ENCODE peak calls at places on chromosomes 13 and 19, in ten cellular contexts. R, E, P, T, H, S, G, Q, X and B are unnamed samples. For H3K9me3, the result is how much of the 10 kb centered on the place peaks cover.

GRCh38 chr13:75132800-75133695 is 348.9 kb downstream of the TBC1D4 start:
- DNase-seq in T (no peak), G (no peak), S (no peak), Q (no peak), R (no peak), E (no peak), P (no peak), H (no peak), X (no peak), B (no peak)

GRCh38 chr13:74145249-74145970 is 11.2 kb upstream of the KLF12 start:
- DNase-seq in X (peak), H (no peak), E (no peak), G (peak), Q (no peak), P (no peak), S (no peak), R (no peak), T (peak), B (no peak)

GRCh38 chr13:48975101-48975925 is at the start of gene FNDC3A:
- DNase-seq in P (no peak), E (peak), S (no peak), X (peak), G (peak), H (peak), Q (no peak), R (peak), T (peak), B (peak)

GRCh38 chr19:3459322-3459881 is 20.9 kb downstream of the SMIM24 start:
- DNase-seq in Q (no peak), S (peak), H (peak), P (no peak), G (peak), R (peak), T (peak), E (no peak), X (peak), B (peak)

GRCh38 chr19:50969413-50969760 is at the start of gene KLK6:
- DNase-seq in X (no peak), R (no peak), T (no peak), H (no peak), E (peak), Q (no peak), S (no peak), P (no peak), G (no peak), B (no peak)

GRCh38 chr19:3469638-3470499 is 10.5 kb downstream of the SMIM24 start:
- DNase-seq in X (no peak), T (no peak), S (no peak), H (no peak), E (no peak), P (no peak), R (no peak), Q (no peak), G (no peak), B (no peak)

GRCh38 chr13:65653548-65654078 is 1576.5 kb downstream of the PCDH9 start:
- DNase-seq in G (no peak), S (no peak), R (no peak), H (no peak), T (peak), E (no peak), P (no peak), Q (no peak), X (no peak), B (no peak)

GRCh38 chr13:109481046-109481445 is 305.3 kb downstream of the IRS2 start:
- DNase-seq in X (no peak), R (peak), Q (no peak), P (no peak), T (no peak), S (no peak), G (peak), H (no peak), E (no peak), B (no peak)

GRCh38 chr13:43285891-43286602 is 262.7 kb downstream of the DNAJC15 start:
- DNase-seq in G (peak), Q (no peak), E (no peak), P (no peak), H (no peak), R (no peak), S (no peak), T (no peak), X (no peak), B (no peak)

GRCh38 chr19:45782162-45782623 is at the start of gene DMPK:
- DNase-seq in T (peak), H (peak), E (no peak), P (no peak), S (no peak), R (no peak), G (no peak), X (no peak), Q (no peak), B (peak)

GRCh38 chr19:38665950-38666661 is 18.7 kb downstream of the ACTN4 start:
- DNase-seq in E (peak), P (peak), T (no peak), S (peak), Q (peak), R (peak), G (peak), H (peak), X (no peak), B (peak)

GRCh38 chr13:34738251-34739170 is 203.6 kb upstream of the NBEA start:
- DNase-seq in R (no peak), S (no peak), E (no peak), Q (no peak), G (no peak), T (no peak), H (no peak), X (no peak), P (no peak), B (no peak)

GRCh38 chr13:97319088-97319487 is 97.0 kb downstream of the MBNL2 start:
- DNase-seq in E (no peak), X (no peak), G (peak), R (peak), H (peak), T (no peak), P (no peak), S (no peak), Q (no peak), B (peak)
- H3K27ac ChIP-seq in E (no peak), X (peak), G (peak), R (peak), H (peak), T (no peak), P (no peak), S (peak), Q (no peak), B (peak)

GRCh38 chr19:6115992-6116391 is 5.7 kb upstream of the RFX2 start:
- DNase-seq in T (no peak), X (no peak), S (no peak), G (no peak), Q (no peak), R (no peak), P (no peak), E (no peak), H (no peak), B (no peak)

GRCh38 chr19:6109947-6110346 is 353 bp downstream of the RFX2 start:
- DNase-seq in P (no peak), H (peak), R (peak), X (no peak), E (no peak), G (no peak), Q (no peak), T (no peak), S (no peak), B (no peak)

GRCh38 chr19:6110360-6110977 is at the start of gene RFX2:
- DNase-seq in S (peak), T (peak), E (peak), G (peak), H (peak), P (peak), R (peak), X (peak), Q (peak), B (peak)

GRCh38 chr19:6116749-6117430 is 6.6 kb upstream of the RFX2 start:
- DNase-seq in X (no peak), H (no peak), S (no peak), Q (no peak), E (no peak), G (no peak), R (no peak), T (no peak), P (no peak), B (no peak)

DNA sequence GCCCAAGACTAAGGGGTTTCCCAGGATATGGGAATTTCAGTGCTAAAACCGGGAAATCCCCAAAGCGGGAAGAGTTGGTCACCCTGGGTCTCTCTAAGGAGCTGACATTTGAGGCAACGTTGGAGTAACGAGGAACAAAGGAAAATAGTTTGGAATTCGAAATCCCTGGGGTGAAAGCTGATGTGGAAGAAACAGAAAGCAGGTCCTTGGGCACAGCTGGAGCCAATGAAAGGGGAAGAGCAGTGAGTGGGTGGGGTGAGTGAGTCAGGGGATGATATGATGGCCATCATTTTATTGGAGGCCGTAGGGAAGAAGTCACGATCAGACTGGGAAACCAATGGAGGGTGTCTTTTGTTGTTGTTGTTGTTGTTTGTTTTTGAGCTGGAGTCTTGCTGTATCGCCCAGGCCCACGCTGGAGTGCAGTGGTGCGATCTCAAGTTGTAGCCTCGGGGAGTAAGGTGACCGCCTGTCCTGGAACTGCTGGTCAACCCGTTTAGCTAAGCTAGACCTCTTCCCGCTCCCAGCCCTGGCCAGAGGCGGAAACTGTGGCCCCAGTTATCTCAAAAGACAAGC is 3.4 kb upstream of the RFX2 start:
- DNase-seq in H (no peak), R (no peak), S (no peak), E (no peak), P (no peak), T (no peak), Q (no peak), G (no peak), X (no peak), B (no peak)
- H3K4me3 ChIP-seq in H (no peak), R (no peak), S (no peak), E (no peak), P (no peak), T (no peak), Q (no peak), G (no peak), X (no peak), B (no peak)

GRCh38 chr13:97185751-97186150 is 36.4 kb upstream of the MBNL2 start:
- DNase-seq in R (no peak), H (no peak), G (no peak), X (no peak), T (no peak), Q (no peak), P (no peak), E (no peak), S (no peak), B (no peak)
- H3K9me3 ChIP-seq in R (under half), H (under half), G (under half), X (under half), T (under half), Q (under half), P (under half), E (under half), S (under half), B (under half)

GRCh38 chr19:43782311-43782660 is 1.5 kb upstream of the KCNN4 start:
- DNase-seq in S (no peak), R (no peak), G (no peak), Q (no peak), P (no peak), E (no peak), T (no peak), X (no peak), H (no peak), B (no peak)
- H3K27ac ChIP-seq in S (peak), R (no peak), G (no peak), Q (no peak), P (peak), E (no peak), T (no peak), X (no peak), H (no peak), B (no peak)

GRCh38 chr19:14115761-14116160 is 1.8 kb downstream of the PRKACA start:
- DNase-seq in S (no peak), E (no peak), G (no peak), H (no peak), Q (no peak), R (peak), T (no peak), P (no peak), X (no peak), B (no peak)

GRCh38 chr19:14118165-14119051 is 846 bp upstream of the PRKACA start:
- DNase-seq in E (peak), H (peak), X (no peak), R (peak), S (peak), G (peak), P (no peak), Q (no peak), T (peak), B (peak)

GRCh38 chr19:14117668-14118164 is at the start of gene PRKACA:
- DNase-seq in Q (peak), T (peak), E (peak), G (peak), P (peak), X (peak), R (peak), S (peak), H (peak), B (peak)

GRCh38 chr19:14116525-14116917 is 1.0 kb downstream of the PRKACA start:
- DNase-seq in H (no peak), G (no peak), S (no peak), Q (no peak), E (no peak), R (no peak), T (no peak), P (no peak), X (no peak), B (no peak)

DNA sequence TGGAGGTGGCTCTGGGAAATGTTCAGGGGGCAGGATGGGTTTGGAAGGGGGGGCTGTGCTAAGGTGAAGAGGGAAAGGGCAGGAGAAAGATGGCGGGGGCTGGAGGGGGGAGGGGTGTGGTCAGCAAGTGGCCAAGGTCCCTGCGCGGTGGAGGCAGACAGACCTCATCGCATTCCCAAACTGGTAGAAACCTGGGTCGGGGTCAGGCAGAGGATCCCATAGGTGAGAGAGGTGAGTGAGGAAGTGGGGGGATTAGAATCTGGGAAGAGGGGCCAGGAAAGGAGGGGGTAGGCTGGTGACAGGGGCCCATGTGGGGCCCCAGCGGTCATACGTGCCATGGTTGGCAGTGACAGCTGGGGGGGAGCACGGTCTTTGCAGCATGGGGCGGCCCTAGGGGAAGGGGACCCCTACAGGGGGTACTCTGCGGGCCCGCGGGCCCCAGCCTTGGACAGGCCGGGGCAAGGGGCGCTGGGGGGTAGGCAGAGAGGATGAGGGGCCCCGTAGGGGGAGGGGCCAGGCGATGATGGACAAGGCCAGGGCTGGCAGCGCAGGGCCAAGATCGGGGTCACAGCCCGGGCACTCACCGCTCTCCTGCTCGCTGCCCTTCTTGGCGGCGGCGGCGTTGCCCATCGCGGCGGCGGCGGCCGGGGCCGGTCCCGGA is 514 bp downstream of the PRKACA start:
- DNase-seq in S (no peak), Q (no peak), P (no peak), T (peak), H (peak), R (peak), G (no peak), E (no peak), X (no peak), B (peak)
- H3K4me3 ChIP-seq in S (peak), Q (peak), P (peak), T (peak), H (peak), R (peak), G (peak), E (peak), X (peak), B (peak)

GRCh38 chr19:6822311-6822670 is 49.8 kb downstream of the VAV1 start:
- DNase-seq in P (no peak), T (no peak), Q (no peak), X (no peak), E (no peak), H (no peak), G (no peak), S (no peak), R (no peak), B (no peak)
- H3K9me3 ChIP-seq in P (under half), T (under half), Q (under half), X (half or more), E (under half), H (under half), G (under half), S (under half), R (under half), B (under half)

DNA sequence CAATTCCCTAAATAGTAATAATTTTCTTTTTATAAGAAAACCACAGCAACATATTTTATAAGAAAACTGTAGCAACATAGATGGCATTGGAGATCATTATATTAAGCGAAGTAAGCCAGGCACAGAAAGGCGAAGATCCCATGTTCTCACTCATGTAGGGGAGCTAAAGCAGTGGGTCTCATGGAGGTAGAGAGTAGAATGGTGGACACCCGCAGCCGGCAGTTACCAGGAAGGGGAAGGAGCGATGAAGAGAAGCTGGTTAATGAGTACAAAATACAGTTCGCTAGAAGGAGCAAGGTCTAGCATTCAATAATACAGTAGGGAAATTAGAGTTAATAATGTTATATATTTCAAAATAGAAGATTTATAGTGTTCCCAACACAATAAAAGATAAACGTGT is 42.8 kb downstream of the CRYL1 start:
- DNase-seq in G (no peak), H (no peak), R (no peak), T (no peak), S (no peak), E (no peak), Q (no peak), P (no peak), X (no peak), B (no peak)
- H3K27ac ChIP-seq in G (no peak), H (peak), R (no peak), T (no peak), S (no peak), E (no peak), Q (no peak), P (no peak), X (no peak), B (no peak)

DNA sequence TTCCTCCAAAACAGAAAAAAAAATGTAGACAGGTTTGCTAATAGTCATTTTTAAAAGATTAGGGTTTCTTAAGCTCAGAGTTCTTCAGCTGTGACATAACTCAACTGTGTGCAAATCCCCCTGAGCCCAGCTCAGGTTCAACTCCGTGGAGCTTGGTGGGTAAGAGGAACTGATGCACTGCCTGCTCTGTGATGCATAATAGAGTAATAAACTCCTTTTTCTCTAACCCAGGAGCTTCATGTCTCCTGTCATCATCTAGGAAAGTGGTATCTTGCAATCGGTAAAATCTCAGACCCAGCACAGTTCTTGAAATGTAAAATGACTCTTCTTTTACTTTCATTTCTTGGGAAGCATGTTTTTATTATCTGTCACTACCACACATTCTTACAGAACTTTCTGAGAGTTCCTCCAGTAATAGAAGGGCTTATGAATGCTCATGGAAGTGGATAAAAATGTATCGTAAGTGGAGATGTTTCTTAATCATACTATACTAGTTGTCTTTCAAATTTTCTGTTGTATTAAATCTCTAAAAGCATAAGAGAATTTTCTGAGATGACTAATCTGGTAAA is 123.8 kb upstream of the PCDH9 start:
- DNase-seq in P (no peak), E (no peak), S (no peak), Q (no peak), H (no peak), X (no peak), R (no peak), T (no peak), G (peak), B (no peak)
- H3K4me3 ChIP-seq in P (peak), E (no peak), S (no peak), Q (no peak), H (peak), X (peak), R (no peak), T (no peak), G (peak), B (peak)

DNA sequence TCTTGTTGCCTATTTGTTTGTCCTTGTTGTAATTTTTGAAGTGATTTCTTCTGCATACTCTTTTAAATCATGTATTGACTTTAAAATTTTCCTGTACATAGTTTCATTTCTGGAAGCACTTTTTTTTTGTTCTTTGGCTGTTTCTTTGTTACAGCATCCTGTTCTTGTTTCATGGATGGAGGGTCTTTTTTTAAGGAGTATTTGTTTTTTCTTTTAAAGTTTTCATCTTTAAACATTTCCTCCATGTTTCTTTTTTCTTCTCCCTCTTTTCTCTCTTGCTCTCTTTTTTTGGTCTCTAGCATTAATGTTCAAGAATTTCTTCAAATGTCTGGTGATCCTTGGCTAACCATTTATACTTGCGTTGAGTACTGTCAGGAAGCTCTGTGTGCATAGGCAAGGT is 58.8 kb downstream of the URI1 start:
- DNase-seq in G (no peak), X (no peak), T (no peak), Q (no peak), P (no peak), S (no peak), R (no peak), H (no peak), E (no peak), B (no peak)
- H3K9me3 ChIP-seq in G (under half), X (under half), T (under half), Q (under half), P (under half), S (under half), R (under half), H (under half), E (under half), B (under half)